ENCODE peak calls at places on chromosomes 1 and 21, in nine cellular contexts. R is frontal cortex; Y is stimulated activated CD4-positive, alpha-beta T cell treated with anti-CD3 and anti-CD28 coated beads, Interleukin-1b, Interleukin-23, amount 100 ng/mL, for 1 hour; T is HFF-Myc; W is hepatic stellate cell; Q is astrocyte; V is left lung; D is AG08396; L is smooth muscle cell of the brain vasculature. G is an unnamed sample.

GRCh38 chr1:227378876-227379554 is 60.7 kb upstream of the CDC42BPA start:
- DNase-seq in R (no peak), Y (no peak), T (no peak), W (no peak), Q (peak; percentile 44), V (no peak), D (no peak), L (no peak), G (no peak)

GRCh38 chr1:248793592-248793991 is 32.1 kb downstream of the SH3BP5L start:
- DNase-seq in R (no peak), Y (no peak), T (no peak), W (no peak), Q (no peak), V (no peak), D (no peak), L (no peak), G (no peak)

GRCh38 chr1:84159533-84160240 is 15.6 kb downstream of the PRKACB start:
- DNase-seq in R (no peak), Y (no peak), T (no peak), W (no peak), Q (no peak), V (no peak), D (no peak), L (no peak), G (no peak)

GRCh38 chr21:33550772-33551660 is 8.2 kb downstream of the SON start:
- DNase-seq in R (no peak), Y (no peak), T (no peak), W (no peak), Q (no peak), V (no peak), D (no peak), L (no peak), G (no peak)

GRCh38 chr1:27891196-27891889 is 19.0 kb downstream of the THEMIS2 start:
- DNase-seq in R (no peak), Y (no peak), T (no peak), W (no peak), Q (no peak), V (no peak), D (no peak), L (no peak), G (no peak)

GRCh38 chr1:54955359-54955758 is 25.1 kb upstream of the TMEM61 start:
- DNase-seq in R (no peak), Y (no peak), T (no peak), W (no peak), Q (peak; percentile 42), V (no peak), D (no peak), L (no peak), G (peak; percentile 80)

GRCh38 chr1:181396811-181397210 is 86.5 kb upstream of the CACNA1E start:
- DNase-seq in R (no peak), Y (no peak), T (no peak), W (no peak), Q (no peak), V (no peak), D (no peak), L (no peak), G (no peak)

GRCh38 chr1:27592191-27592590 is 11.8 kb downstream of the AHDC1 start:
- DNase-seq in R (no peak), Y (no peak), T (no peak), W (no peak), Q (no peak), V (no peak), D (no peak), L (no peak), G (no peak)

GRCh38 chr21:42784276-42784675 is 95.1 kb downstream of the WDR4 start:
- DNase-seq in R (peak; percentile 16), Y (no peak), T (no peak), W (no peak), Q (no peak), V (peak; percentile 41), D (no peak), L (no peak), G (no peak)

GRCh38 chr1:63124666-63125191 is 197.6 kb upstream of the FOXD3 start:
- DNase-seq in R (peak; percentile 20), Y (no peak), T (peak; percentile 27), W (peak; percentile 25), Q (peak; percentile 93), V (no peak), D (peak; percentile 38), L (peak; percentile 53), G (peak; percentile 35)

GRCh38 chr1:211013346-211014240 is 120.4 kb downstream of the KCNH1 start:
- DNase-seq in R (no peak), Y (no peak), T (no peak), W (no peak), Q (no peak), V (no peak), D (no peak), L (no peak), G (peak; percentile 44)

GRCh38 chr1:58982259-58982998 is 198.6 kb upstream of the JUN start:
- DNase-seq in R (no peak), Y (no peak), T (peak; percentile 51), W (no peak), Q (no peak), V (no peak), D (no peak), L (peak; percentile 80), G (no peak)

GRCh38 chr1:246152986-246153431 is 354.1 kb downstream of the SMYD3 start:
- DNase-seq in R (no peak), Y (no peak), T (no peak), W (no peak), Q (no peak), V (no peak), D (no peak), L (no peak), G (no peak)

GRCh38 chr1:23556661-23557470 is 2.4 kb downstream of the ID3 start:
- DNase-seq in R (no peak), Y (no peak), T (no peak), W (no peak), Q (no peak), V (no peak), D (no peak), L (no peak), G (peak; percentile 75)

GRCh38 chr1:224867715-224868114 is 61.8 kb upstream of the DNAH14 start:
- DNase-seq in R (no peak), Y (no peak), T (no peak), W (no peak), Q (peak; percentile 63), V (no peak), D (no peak), L (no peak), G (no peak)

GRCh38 chr1:42003433-42003832 is 84.7 kb upstream of the HIVEP3 start:
- DNase-seq in R (no peak), Y (no peak), T (no peak), W (no peak), Q (no peak), V (no peak), D (no peak), L (no peak), G (peak; percentile 54)

GRCh38 chr1:78377356-78377928 is 113.3 kb upstream of the PTGFR start:
- DNase-seq in R (no peak), Y (no peak), T (no peak), W (no peak), Q (no peak), V (no peak), D (no peak), L (no peak), G (peak; percentile 58)

GRCh38 chr21:35102488-35103407 is 53.6 kb upstream of the RUNX1 start:
- DNase-seq in R (peak; percentile 9), Y (no peak), T (no peak), W (no peak), Q (no peak), V (peak; percentile 79), D (no peak), L (no peak), G (no peak)

GRCh38 chr1:47571161-47571560 is 133.3 kb downstream of the FOXD2 start:
- DNase-seq in R (no peak), Y (no peak), T (no peak), W (no peak), Q (no peak), V (no peak), D (no peak), L (no peak), G (no peak)

GRCh38 chr1:228021526-228022030 is 14.8 kb downstream of the WNT3A start:
- DNase-seq in R (no peak), Y (no peak), T (no peak), W (no peak), Q (no peak), V (peak; percentile 53), D (no peak), L (no peak), G (no peak)

GRCh38 chr1:109733235-109733634 is 7.6 kb downstream of the GSTM3 start:
- DNase-seq in R (no peak), Y (no peak), T (no peak), W (no peak), Q (no peak), V (no peak), D (no peak), L (no peak), G (no peak)

GRCh38 chr1:5954964-5955363 is 37.3 kb downstream of the NPHP4 start:
- DNase-seq in R (no peak), Y (no peak), T (no peak), W (no peak), Q (no peak), V (no peak), D (no peak), L (no peak), G (no peak)

GRCh38 chr1:157399984-157400382 is 152.3 kb downstream of the FCRL5 start:
- DNase-seq in R (no peak), Y (no peak), T (no peak), W (no peak), Q (no peak), V (no peak), D (no peak), L (peak; percentile 63), G (peak; percentile 21)

GRCh38 chr1:232170909-232171308 is 459.0 kb downstream of the SIPA1L2 start:
- DNase-seq in R (no peak), Y (no peak), T (no peak), W (no peak), Q (no peak), V (no peak), D (no peak), L (no peak), G (peak; percentile 44)

GRCh38 chr1:44613932-44614331 is 60.3 kb downstream of the TMEM53 start:
- DNase-seq in R (no peak), Y (no peak), T (no peak), W (no peak), Q (no peak), V (no peak), D (no peak), L (no peak), G (no peak)

GRCh38 chr1:147545133-147545532 is 3.8 kb downstream of the BCL9 start:
- DNase-seq in R (no peak), Y (peak; percentile 53), T (peak; percentile 31), W (no peak), Q (peak; percentile 97), V (peak; percentile 83), D (peak; percentile 10), L (no peak), G (peak; percentile 99)

GRCh38 chr21:34204481-34205439 is 131.4 kb downstream of the MRPS6 start:
- DNase-seq in R (no peak), Y (no peak), T (no peak), W (no peak), Q (no peak), V (no peak), D (no peak), L (no peak), G (no peak)

GRCh38 chr1:185628102-185628501 is 106.1 kb upstream of the HMCN1 start:
- DNase-seq in R (no peak), Y (no peak), T (no peak), W (no peak), Q (no peak), V (no peak), D (no peak), L (no peak), G (no peak)

GRCh38 chr21:33411949-33412430 is 8.8 kb downstream of the IFNGR2 start:
- DNase-seq in R (no peak), Y (no peak), T (no peak), W (no peak), Q (no peak), V (no peak), D (no peak), L (no peak), G (no peak)

GRCh38 chr1:204345941-204346678 is 13.6 kb downstream of the PLEKHA6 start:
- DNase-seq in R (no peak), Y (no peak), T (no peak), W (no peak), Q (no peak), V (no peak), D (no peak), L (no peak), G (no peak)

GRCh38 chr1:61141288-61142044 is 59.1 kb downstream of the NFIA start:
- DNase-seq in R (no peak), Y (no peak), T (no peak), W (no peak), Q (peak; percentile 22), V (no peak), D (no peak), L (no peak), G (peak; percentile 96)